ENCODE peak calls at places on chromosomes 4 and X, in six cellular contexts. B, K, N, C, H and J are unnamed samples. For H3K4me1, the result is how much of the 10 kb centered on the place peaks cover.

GRCh38 chrX:150694738-150695410 is 1.7 kb downstream of the MTMR1 start:
- DNase-seq in B (no peak), K (no peak), N (no peak), C (no peak), H (no peak), J (no peak)

GRCh38 chrX:52852110-52852872 is 15.6 kb downstream of the XAGE3 start:
- DNase-seq in B (no peak), K (no peak), N (no peak), C (no peak), H (no peak), J (no peak)

GRCh38 chr4:20982544-20982943 is 282.3 kb downstream of the PACRGL start:
- DNase-seq in B (no peak), K (no peak), N (no peak), C (no peak), H (no peak), J (no peak)

GRCh38 chr4:174255790-174256189 is 27.7 kb downstream of the FBXO8 start:
- DNase-seq in B (no peak), K (no peak), N (no peak), C (no peak), H (no peak), J (no peak)

GRCh38 chr4:3462321-3462789 is 751 bp upstream of the DOK7 start:
- DNase-seq in B (no peak), K (no peak), N (no peak), C (no peak), H (no peak), J (no peak)

GRCh38 chrX:6226053-6226645 is 2.5 kb downstream of the NLGN4X start:
- DNase-seq in B (no peak), K (no peak), N (no peak), C (peak), H (no peak), J (no peak)

GRCh38 chr4:6288871-6289270 is 19.2 kb downstream of the WFS1 start:
- DNase-seq in B (no peak), K (no peak), N (no peak), C (no peak), H (no peak), J (no peak)

GRCh38 chrX:22433292-22434070 is 160.8 kb downstream of the CBLL2 start:
- DNase-seq in B (no peak), K (no peak), N (peak), C (no peak), H (no peak), J (no peak)

GRCh38 chr4:130197946-130198345 is 1102.0 kb downstream of the C4orf33 start:
- DNase-seq in B (no peak), K (no peak), N (no peak), C (no peak), H (no peak), J (no peak)

GRCh38 chrX:117543885-117544284 is 572.7 kb downstream of the KLHL13 start:
- DNase-seq in B (no peak), K (no peak), N (no peak), C (no peak), H (no peak), J (no peak)

DNA sequence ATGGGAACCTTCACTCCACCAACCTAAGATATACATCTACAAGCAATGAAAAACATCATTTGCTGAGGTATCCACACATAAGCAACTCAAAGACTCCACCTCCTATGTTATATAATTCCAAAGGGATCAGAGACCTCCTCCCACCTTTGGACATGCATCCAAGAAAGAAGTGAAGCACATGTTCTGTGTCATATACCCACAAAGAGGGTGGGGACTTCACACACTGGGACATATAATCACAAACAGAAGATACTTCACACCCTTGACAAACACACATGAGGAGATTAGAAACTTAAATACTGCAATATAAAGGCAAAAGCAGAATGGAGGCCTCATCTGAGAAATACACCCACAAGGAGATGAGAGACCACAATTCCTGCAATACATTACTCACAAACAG is 25.4 kb downstream of the SUV39H1 start:
- DNase-seq in B (no peak), K (no peak), N (no peak), C (no peak), H (no peak), J (no peak)
- H3K4me1 ChIP-seq in B (under half), K (under half), N (under half), C (under half), H (under half), J (under half)

GRCh38 chrX:39519566-39520301 is 578.0 kb downstream of the BCOR start:
- DNase-seq in B (no peak), K (no peak), N (no peak), C (no peak), H (no peak), J (no peak)
- H3K27ac ChIP-seq in B (no peak), K (no peak), N (peak), C (no peak), H (peak), J (no peak)

GRCh38 chr4:94358101-94358500 is 15.5 kb upstream of the HPGDS start:
- DNase-seq in B (no peak), K (no peak), N (no peak), C (no peak), H (no peak), J (no peak)
- H3K4me1 ChIP-seq in B (under half), K (under half), N (under half), C (under half), H (under half), J (under half)

DNA sequence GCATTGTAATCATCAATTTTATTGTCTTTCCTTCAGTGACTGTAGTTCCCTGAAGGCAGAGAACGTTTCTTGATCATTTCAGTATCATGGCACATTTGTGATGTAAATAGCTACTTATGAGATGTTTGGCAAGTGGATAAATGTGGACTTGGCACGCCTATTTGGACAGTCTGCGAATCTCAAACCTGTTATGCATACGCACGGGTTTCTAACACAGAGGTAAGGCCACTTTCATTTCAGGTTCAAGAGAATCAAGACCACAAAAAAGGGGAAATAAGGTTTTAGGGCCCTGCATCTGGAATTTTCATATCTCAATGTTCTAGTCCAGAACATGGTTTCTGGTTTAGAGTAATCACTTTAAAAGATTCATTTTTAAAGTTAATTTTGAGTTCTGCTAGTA is 290.8 kb downstream of the LDB2 start:
- DNase-seq in B (no peak), K (no peak), N (no peak), C (no peak), H (no peak), J (no peak)
- H3K27ac ChIP-seq in B (no peak), K (no peak), N (peak), C (peak), H (no peak), J (no peak)

GRCh38 chrX:154063234-154063633 is 34.3 kb downstream of the MECP2 start:
- DNase-seq in B (no peak), K (no peak), N (no peak), C (no peak), H (no peak), J (no peak)
- H3K4me1 ChIP-seq in B (under half), K (under half), N (under half), C (under half), H (under half), J (under half)

GRCh38 chrX:16754019-16754418 is 32.2 kb upstream of the TXLNG start:
- DNase-seq in B (no peak), K (no peak), N (no peak), C (no peak), H (no peak), J (no peak)
- H3K27ac ChIP-seq in B (no peak), K (no peak), N (no peak), C (peak), H (no peak), J (no peak)

DNA sequence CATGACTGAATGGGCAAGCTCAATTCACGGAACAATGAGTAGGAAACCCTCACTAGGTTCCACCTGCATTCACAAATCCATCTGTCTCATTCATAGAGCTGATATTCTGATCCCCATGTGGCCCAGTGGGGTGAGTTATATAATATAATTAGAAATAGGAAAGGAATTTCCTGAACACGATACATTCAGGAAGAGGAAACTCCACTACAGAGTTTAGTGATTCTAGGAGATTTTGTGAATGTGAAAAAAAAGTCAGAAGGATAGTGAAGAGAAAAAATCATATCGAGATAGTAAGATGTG is 471.2 kb downstream of the GASK1B start:
- DNase-seq in B (no peak), K (no peak), N (no peak), C (no peak), H (no peak), J (no peak)
- H3K4me1 ChIP-seq in B (under half), K (under half), N (under half), C (under half), H (under half), J (under half)